ENCODE peak calls at places on chromosomes 12 and 14, in four cellular contexts. I, Q, N and U are unnamed samples.
A peak's percentile ranks its signal among the peaks of the same experiment; 100 is the strongest.

GRCh38 chr14:105864651-105865265 is 338.4 kb downstream of the TMEM121 start:
- DNase-seq in I (no peak), N (no peak), Q (no peak), U (no peak)

GRCh38 chr12:85975716-85976115 is 101.6 kb downstream of the NTS start:
- DNase-seq in I (no peak), Q (no peak), N (no peak), U (no peak)

GRCh38 chr14:34623506-34623905 is 6.4 kb downstream of the SNX6 start:
- DNase-seq in I (no peak), N (no peak), Q (no peak), U (no peak)

GRCh38 chr14:29321646-29322045 is 555.1 kb downstream of the FOXG1 start:
- DNase-seq in N (peak; percentile 10), Q (no peak), I (no peak), U (peak; percentile 23)

GRCh38 chr14:105525861-105526780 is at the start of gene TMEM121:
- DNase-seq in Q (no peak), I (peak; percentile 63), N (no peak), U (no peak)

GRCh38 chr12:2689879-2690278 is 104.9 kb upstream of the FKBP4 start:
- DNase-seq in Q (no peak), N (no peak), I (no peak), U (no peak)

GRCh38 chr12:56601503-56601902 is 28.6 kb downstream of the BAZ2A start:
- DNase-seq in Q (no peak), I (peak; percentile 21), N (no peak), U (no peak)

GRCh38 chr12:12983420-12984035 is 16.5 kb downstream of the HEBP1 start:
- DNase-seq in N (no peak), Q (no peak), I (peak; percentile 50), U (no peak)

GRCh38 chr12:129544716-129545115 is 359.1 kb downstream of the TMEM132D start:
- DNase-seq in Q (no peak), I (no peak), N (no peak), U (no peak)

GRCh38 chr12:51320695-51321320 is 3.2 kb downstream of the BIN2 start:
- DNase-seq in Q (no peak), N (peak; percentile 21), I (no peak), U (peak; percentile 52)

GRCh38 chr14:90986510-90986909 is 73.9 kb downstream of the RPS6KA5 start:
- DNase-seq in Q (no peak), I (no peak), N (no peak), U (no peak)

GRCh38 chr14:23061995-23062394 is 4.7 kb upstream of the CDH24 start:
- DNase-seq in Q (no peak), N (peak; percentile 76), I (no peak), U (peak; percentile 78)

GRCh38 chr12:87820524-87821194 is 208.5 kb downstream of the C12orf50 start:
- DNase-seq in Q (no peak), I (no peak), N (no peak), U (no peak)

GRCh38 chr12:2341051-2341751 is 288.4 kb downstream of the CACNA1C start:
- DNase-seq in I (no peak), Q (no peak), N (no peak), U (no peak)

GRCh38 chr12:13135336-13136178 is 32.1 kb upstream of the GSG1 start:
- DNase-seq in Q (no peak), I (no peak), N (peak; percentile 73), U (peak; percentile 62)

GRCh38 chr14:60349663-60350365 is 100.8 kb downstream of the PPM1A start:
- DNase-seq in I (peak; percentile 58), N (peak; percentile 16), Q (no peak), U (no peak)

GRCh38 chr14:39122330-39123138 is 8.4 kb downstream of the GEMIN2 start:
- DNase-seq in I (no peak), Q (no peak), N (no peak), U (peak; percentile 47)